ENCODE peak calls at places on chromosomes 12 and 14, in six cellular contexts. D, C, M, O, U and P are unnamed samples.

GRCh38 chr14:68709007-68709406 is 83.9 kb downstream of the ZFP36L1 start:
- DNase-seq in D (no peak), C (no peak), M (no peak), O (no peak), U (no peak), P (no peak)

GRCh38 chr14:77253333-77254190 is 17.4 kb downstream of the NGB start:
- DNase-seq in D (no peak), C (no peak), M (no peak), O (no peak), U (no peak), P (no peak)

GRCh38 chr12:26268841-26269553 is 73.6 kb downstream of the SSPN start:
- DNase-seq in D (no peak), C (no peak), M (no peak), O (no peak), U (no peak), P (no peak)

GRCh38 chr12:116434155-116435065 is 124.8 kb upstream of the MAP1LC3B2 start:
- DNase-seq in D (no peak), C (no peak), M (no peak), O (peak), U (peak), P (peak)

GRCh38 chr12:54341343-54341742 is 16.4 kb downstream of the COPZ1 start:
- DNase-seq in D (no peak), C (no peak), M (no peak), O (no peak), U (no peak), P (no peak)

GRCh38 chr12:23335593-23335992 is 613.9 kb downstream of the SOX5 start:
- DNase-seq in D (no peak), C (no peak), M (no peak), O (no peak), U (no peak), P (no peak)

GRCh38 chr14:24211311-24211710 is 2.0 kb downstream of the CHMP4A start:
- DNase-seq in D (no peak), C (no peak), M (no peak), O (no peak), U (no peak), P (no peak)

GRCh38 chr14:73489481-73490175 is 1.1 kb upstream of the RIOX1 start:
- DNase-seq in D (no peak), C (no peak), M (no peak), O (no peak), U (no peak), P (no peak)

GRCh38 chr12:2613674-2614073 is 181.1 kb upstream of the FKBP4 start:
- DNase-seq in D (no peak), C (no peak), M (no peak), O (peak), U (peak), P (peak)

GRCh38 chr12:54388214-54389138 is 3.9 kb upstream of the ZNF385A start:
- DNase-seq in D (no peak), C (no peak), M (no peak), O (no peak), U (no peak), P (no peak)

GRCh38 chr12:26338574-26339572 is 143.5 kb downstream of the SSPN start:
- DNase-seq in D (no peak), C (no peak), M (no peak), O (peak), U (peak), P (no peak)

GRCh38 chr14:23414906-23415820 is 7.1 kb upstream of the MYH6 start:
- DNase-seq in D (no peak), C (no peak), M (no peak), O (no peak), U (no peak), P (no peak)

GRCh38 chr14:92108345-92109254 is 2.2 kb upstream of the ATXN3 start:
- DNase-seq in D (no peak), C (no peak), M (no peak), O (no peak), U (no peak), P (no peak)

GRCh38 chr14:101496779-101497420 is 64.4 kb upstream of the DIO3 start:
- DNase-seq in D (no peak), C (no peak), M (no peak), O (no peak), U (no peak), P (no peak)

GRCh38 chr12:132812631-132813305 is 15.9 kb downstream of the GOLGA3 start:
- DNase-seq in D (no peak), C (no peak), M (no peak), O (peak), U (peak), P (no peak)

GRCh38 chr14:101477648-101478047 is 83.6 kb upstream of the DIO3 start:
- DNase-seq in D (no peak), C (no peak), M (no peak), O (no peak), U (no peak), P (no peak)

GRCh38 chr14:48584031-48584430 is 908.6 kb upstream of the MDGA2 start:
- DNase-seq in D (no peak), C (no peak), M (no peak), O (peak), U (no peak), P (no peak)

GRCh38 chr14:60862283-60862682 is 118.6 kb downstream of the TRMT5 start:
- DNase-seq in D (no peak), C (no peak), M (no peak), O (no peak), U (peak), P (no peak)

GRCh38 chr14:104249092-104249491 is 110.7 kb downstream of the KIF26A start:
- DNase-seq in D (no peak), C (no peak), M (no peak), O (no peak), U (no peak), P (no peak)

GRCh38 chr14:38994721-38995120 is 108.3 kb downstream of the SEC23A start:
- DNase-seq in D (no peak), C (no peak), M (no peak), O (no peak), U (no peak), P (no peak)

GRCh38 chr14:37253905-37254304 is 56.2 kb downstream of the MIPOL1 start:
- DNase-seq in D (no peak), C (no peak), M (no peak), O (peak), U (peak), P (peak)